ENCODE peak calls at places on chromosomes 11 and 22, in four cellular contexts. One of them, this sample, is unnamed.
A peak's percentile ranks its signal among the peaks of the same experiment; 100 is the strongest.

GRCh38 chr11:74377689-74378088 is 20.5 kb downstream of the PGM2L1 start:
- DNase-seq in HL-60: no peak
- DNase-seq in GM12878: no peak
- DNase-seq in K562: no peak
- DNase-seq in this sample: no peak

GRCh38 chr11:92955900-92956299 is 13.6 kb upstream of the MTNR1B start:
- DNase-seq in HL-60: no peak
- DNase-seq in GM12878: no peak
- DNase-seq in K562: no peak
- DNase-seq in this sample: no peak

GRCh38 chr22:19238900-19239299 is 52.6 kb downstream of the CLTCL1 start:
- DNase-seq in HL-60: no peak
- DNase-seq in GM12878: no peak
- DNase-seq in K562: no peak
- DNase-seq in this sample: no peak

GRCh38 chr11:126127898-126128297 is 65.2 kb upstream of the CDON start:
- DNase-seq in HL-60: no peak
- DNase-seq in GM12878: no peak
- DNase-seq in K562: no peak
- DNase-seq in this sample: no peak

GRCh38 chr11:120132645-120133185 is 5.2 kb downstream of the TRIM29 start:
- DNase-seq in HL-60: no peak
- DNase-seq in GM12878: no peak
- DNase-seq in K562: no peak
- DNase-seq in this sample: no peak

GRCh38 chr11:35721576-35722341 is 59.2 kb downstream of the TRIM44 start:
- DNase-seq in HL-60: no peak
- DNase-seq in GM12878: no peak
- DNase-seq in K562: no peak
- DNase-seq in this sample: no peak

GRCh38 chr22:38479096-38479840 is 11.4 kb downstream of the KDELR3 start:
- DNase-seq in HL-60: no peak
- DNase-seq in GM12878: no peak
- DNase-seq in K562: no peak
- DNase-seq in this sample: no peak

GRCh38 chr11:59767212-59767611 is 12.0 kb downstream of the STX3 start:
- DNase-seq in HL-60: no peak
- DNase-seq in GM12878: no peak
- DNase-seq in K562: no peak
- DNase-seq in this sample: no peak

GRCh38 chr11:112751312-112751711 is 209.9 kb upstream of the NCAM1 start:
- DNase-seq in HL-60: no peak
- DNase-seq in GM12878: no peak
- DNase-seq in K562: no peak
- DNase-seq in this sample: no peak

GRCh38 chr11:71179877-71180276 is 72.5 kb downstream of the SHANK2 start:
- DNase-seq in HL-60: no peak
- DNase-seq in GM12878: no peak
- DNase-seq in K562: no peak
- DNase-seq in this sample: no peak

GRCh38 chr11:68686486-68686885 is 2.1 kb downstream of the GAL start:
- DNase-seq in HL-60: no peak
- DNase-seq in GM12878: no peak
- DNase-seq in K562: no peak
- DNase-seq in this sample: no peak

GRCh38 chr11:47797633-47798032 is 30.5 kb upstream of the FNBP4 start:
- DNase-seq in HL-60: peak; percentile 75
- DNase-seq in GM12878: no peak
- DNase-seq in K562: no peak
- DNase-seq in this sample: no peak

GRCh38 chr11:115930276-115930675 is 426.1 kb upstream of the CADM1 start:
- DNase-seq in HL-60: no peak
- DNase-seq in GM12878: no peak
- DNase-seq in K562: no peak
- DNase-seq in this sample: no peak

GRCh38 chr11:45298718-45299117 is 12.6 kb upstream of the SYT13 start:
- DNase-seq in HL-60: no peak
- DNase-seq in GM12878: no peak
- DNase-seq in K562: no peak
- DNase-seq in this sample: no peak

GRCh38 chr22:27116295-27116694 is 458.9 kb downstream of the MIAT start:
- DNase-seq in HL-60: no peak
- DNase-seq in GM12878: no peak
- DNase-seq in K562: no peak
- DNase-seq in this sample: no peak

GRCh38 chr22:32020117-32020516 is 22.9 kb upstream of the SLC5A1 start:
- DNase-seq in HL-60: no peak
- DNase-seq in GM12878: no peak
- DNase-seq in K562: no peak
- DNase-seq in this sample: no peak

GRCh38 chr22:48719978-48720661 is 1107.6 kb downstream of the BRD1 start:
- DNase-seq in HL-60: no peak
- DNase-seq in GM12878: no peak
- DNase-seq in K562: peak; percentile 70
- DNase-seq in this sample: no peak

GRCh38 chr22:17085277-17086091 is 684 bp downstream of the IL17RA start:
- DNase-seq in HL-60: no peak
- DNase-seq in GM12878: no peak
- DNase-seq in K562: peak; percentile 67
- DNase-seq in this sample: no peak

GRCh38 chr11:59553323-59553722 is 42.0 kb downstream of the OR4D9 start:
- DNase-seq in HL-60: no peak
- DNase-seq in GM12878: no peak
- DNase-seq in K562: no peak
- DNase-seq in this sample: no peak

GRCh38 chr11:1502971-1503707 is 16.6 kb upstream of the MOB2 start:
- DNase-seq in HL-60: no peak
- DNase-seq in GM12878: no peak
- DNase-seq in K562: no peak
- DNase-seq in this sample: no peak

GRCh38 chr11:69892237-69892985 is 73.2 kb upstream of the FGF3 start:
- DNase-seq in HL-60: no peak
- DNase-seq in GM12878: no peak
- DNase-seq in K562: peak; percentile 66
- DNase-seq in this sample: no peak

GRCh38 chr22:50220603-50221409 is 20.0 kb downstream of the SELENOO start:
- DNase-seq in HL-60: no peak
- DNase-seq in GM12878: no peak
- DNase-seq in K562: no peak
- DNase-seq in this sample: no peak

GRCh38 chr11:100682247-100682969 is 4.7 kb upstream of the ARHGAP42 start:
- DNase-seq in HL-60: no peak
- DNase-seq in GM12878: no peak
- DNase-seq in K562: no peak
- DNase-seq in this sample: no peak

GRCh38 chr11:45089251-45089650 is 57.2 kb upstream of the PRDM11 start:
- DNase-seq in HL-60: no peak
- DNase-seq in GM12878: no peak
- DNase-seq in K562: no peak
- DNase-seq in this sample: no peak

GRCh38 chr22:22342697-22343602 is 98.4 kb downstream of the VPREB1 start:
- DNase-seq in HL-60: no peak
- DNase-seq in GM12878: no peak
- DNase-seq in K562: peak; percentile 99
- DNase-seq in this sample: peak; percentile 34

GRCh38 chr22:29716814-29717213 is 3.0 kb upstream of the CABP7 start:
- DNase-seq in HL-60: peak; percentile 43
- DNase-seq in GM12878: no peak
- DNase-seq in K562: peak; percentile 66
- DNase-seq in this sample: no peak

GRCh38 chr11:132137981-132138313 is 767.5 kb downstream of the NTM start:
- DNase-seq in HL-60: no peak
- DNase-seq in GM12878: no peak
- DNase-seq in K562: no peak
- DNase-seq in this sample: no peak

GRCh38 chr11:64876226-64876750 is 2.1 kb downstream of the EHD1 start:
- DNase-seq in HL-60: no peak
- DNase-seq in GM12878: no peak
- DNase-seq in K562: no peak
- DNase-seq in this sample: no peak

GRCh38 chr11:64872790-64873488 is 5.5 kb downstream of the EHD1 start:
- DNase-seq in HL-60: no peak
- DNase-seq in GM12878: no peak
- DNase-seq in K562: no peak
- DNase-seq in this sample: no peak

GRCh38 chr11:64874841-64875240 is 3.6 kb downstream of the EHD1 start:
- DNase-seq in HL-60: no peak
- DNase-seq in GM12878: no peak
- DNase-seq in K562: no peak
- DNase-seq in this sample: no peak

GRCh38 chr11:64875369-64876225 is 2.8 kb downstream of the EHD1 start:
- DNase-seq in HL-60: peak; percentile 80
- DNase-seq in GM12878: no peak
- DNase-seq in K562: no peak
- DNase-seq in this sample: no peak

GRCh38 chr11:64874308-64874707 is 4.1 kb downstream of the EHD1 start:
- DNase-seq in HL-60: no peak
- DNase-seq in GM12878: no peak
- DNase-seq in K562: no peak
- DNase-seq in this sample: no peak
- TF ChIP-seq POLR2AphosphoS5 in HL-60: no peak
- TF ChIP-seq POLR2AphosphoS5 in GM12878: peak; percentile 75
- TF ChIP-seq POLR2AphosphoS5 in K562: no peak
- TF ChIP-seq POLR2AphosphoS5 in this sample: no peak

GRCh38 chr11:86302092-86302793 is at the start of gene HIKESHI:
- DNase-seq in HL-60: peak; percentile 82
- DNase-seq in GM12878: peak; percentile 76
- DNase-seq in K562: peak; percentile 89
- DNase-seq in this sample: peak; percentile 51

GRCh38 chr11:86303257-86303656 is 1.2 kb downstream of the HIKESHI start:
- DNase-seq in HL-60: no peak
- DNase-seq in GM12878: no peak
- DNase-seq in K562: no peak
- DNase-seq in this sample: no peak

DNA sequence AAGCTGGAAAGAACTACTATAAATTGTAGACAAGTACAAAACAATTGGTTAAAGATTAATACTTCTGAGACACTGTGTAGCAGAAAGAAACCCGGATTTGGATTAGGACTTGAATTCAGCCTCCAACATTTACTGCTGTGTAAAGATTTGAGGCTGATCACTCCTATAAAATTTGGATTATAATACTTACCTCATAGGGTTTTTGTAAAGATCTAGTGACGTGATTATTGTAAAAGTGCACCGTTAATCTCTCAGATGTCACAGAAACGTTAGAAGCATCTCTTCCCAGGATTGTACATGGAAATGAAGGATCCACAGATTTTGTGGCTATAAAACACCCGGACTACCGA is 323 bp upstream of the HIKESHI start:
- DNase-seq in HL-60: no peak
- DNase-seq in GM12878: no peak
- DNase-seq in K562: no peak
- DNase-seq in this sample: no peak
- TF ChIP-seq SPI1 in HL-60: no peak
- TF ChIP-seq SPI1 in GM12878: no peak
- TF ChIP-seq SPI1 in K562: no peak
- TF ChIP-seq SPI1 in this sample: no peak

GRCh38 chr11:78662811-78663210 is 88.1 kb upstream of the NARS2 start:
- DNase-seq in HL-60: no peak
- DNase-seq in GM12878: no peak
- DNase-seq in K562: no peak
- DNase-seq in this sample: no peak

GRCh38 chr11:78657441-78657840 is 82.8 kb upstream of the NARS2 start:
- DNase-seq in HL-60: no peak
- DNase-seq in GM12878: no peak
- DNase-seq in K562: no peak
- DNase-seq in this sample: no peak

GRCh38 chr11:78657968-78658839 is 83.5 kb upstream of the NARS2 start:
- DNase-seq in HL-60: no peak
- DNase-seq in GM12878: no peak
- DNase-seq in K562: no peak
- DNase-seq in this sample: no peak

GRCh38 chr11:78659326-78660319 is 85.0 kb upstream of the NARS2 start:
- DNase-seq in HL-60: no peak
- DNase-seq in GM12878: no peak
- DNase-seq in K562: no peak
- DNase-seq in this sample: no peak

DNA sequence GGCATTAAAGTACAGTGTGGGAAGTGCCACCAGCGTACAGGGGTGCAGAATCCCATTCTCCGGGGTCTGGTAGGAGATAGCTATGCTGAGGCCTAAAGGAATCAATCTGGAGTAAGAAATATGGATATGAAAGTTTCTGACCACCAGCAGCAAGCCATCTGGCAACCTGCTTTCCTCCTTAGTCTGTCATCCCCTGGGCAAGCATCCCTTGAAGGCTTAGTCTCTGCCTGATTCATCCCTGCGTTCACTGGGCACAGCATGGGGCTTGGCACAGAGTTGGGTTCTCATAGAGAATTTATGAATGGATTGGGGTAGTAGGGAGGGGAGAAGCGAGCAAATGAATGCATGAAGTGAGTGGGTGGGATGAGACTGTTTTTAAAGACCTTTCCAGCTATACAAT is 85.8 kb upstream of the NARS2 start:
- DNase-seq in HL-60: no peak
- DNase-seq in GM12878: no peak
- DNase-seq in K562: no peak
- DNase-seq in this sample: no peak
- TF ChIP-seq POLR2AphosphoS5 in HL-60: no peak
- TF ChIP-seq POLR2AphosphoS5 in GM12878: no peak
- TF ChIP-seq POLR2AphosphoS5 in K562: no peak
- TF ChIP-seq POLR2AphosphoS5 in this sample: no peak

GRCh38 chr11:90288207-90288821 is 65.5 kb upstream of the CHORDC1 start:
- DNase-seq in HL-60: peak; percentile 3
- DNase-seq in GM12878: no peak
- DNase-seq in K562: peak; percentile 24
- DNase-seq in this sample: peak; percentile 17
- TF ChIP-seq SPI1 in HL-60: no peak
- TF ChIP-seq SPI1 in GM12878: no peak
- TF ChIP-seq SPI1 in K562: no peak
- TF ChIP-seq SPI1 in this sample: no peak